ENCODE peak calls at places on chromosomes 16 and 17, in six cellular contexts. Z is pancreas, D is heart left ventricle, S is adrenal gland, L is esophagus muscularis mucosa, H is right atrium auricular region. O is an unnamed sample. For H3K4me1 and H3K36me3, the result is how much of the 10 kb centered on the place peaks cover.

GRCh38 chr16:68242926-68243858 is 2.0 kb upstream of the PLA2G15 start:
- DNase-seq in Z (no peak), H (no peak), S (no peak), L (no peak), D (peak), O (no peak)

GRCh38 chr17:79132271-79133064 is 57.8 kb downstream of the ENGASE start:
- DNase-seq in L (no peak), S (no peak), H (no peak), D (no peak), Z (no peak), O (no peak)

GRCh38 chr17:8326591-8327583 is 12.8 kb upstream of the ODF4 start:
- DNase-seq in L (no peak), S (peak), Z (peak), D (peak), H (peak), O (peak)

GRCh38 chr16:5024632-5025031 is 9.1 kb downstream of the NAGPA start:
- DNase-seq in Z (no peak), S (no peak), D (no peak), H (no peak), L (no peak), O (no peak)

GRCh38 chr17:59796785-59797205 is 89.3 kb downstream of the VMP1 start:
- DNase-seq in S (no peak), H (no peak), D (no peak), L (no peak), Z (no peak), O (peak)

GRCh38 chr16:50309527-50310307 is 43.4 kb downstream of the ADCY7 start:
- DNase-seq in H (peak), S (peak), D (no peak), Z (peak), L (no peak), O (peak)

GRCh38 chr16:85947511-85948509 is 48.8 kb downstream of the IRF8 start:
- DNase-seq in D (no peak), H (no peak), L (no peak), Z (no peak), S (no peak), O (no peak)

GRCh38 chr17:65202833-65203571 is 65.8 kb downstream of the RGS9 start:
- DNase-seq in L (no peak), Z (no peak), D (no peak), S (no peak), H (no peak), O (no peak)

GRCh38 chr16:46620265-46621005 is 744 bp downstream of the SHCBP1 start:
- DNase-seq in Z (no peak), L (no peak), H (no peak), S (no peak), D (no peak), O (peak)

GRCh38 chr17:80891096-80892018 is 100.3 kb upstream of the CHMP6 start:
- DNase-seq in H (no peak), Z (no peak), S (peak), L (no peak), D (no peak), O (peak)

GRCh38 chr16:68416057-68417046 is 32.0 kb downstream of the SMPD3 start:
- DNase-seq in S (no peak), Z (peak), L (no peak), D (no peak), H (no peak), O (no peak)

GRCh38 chr16:54031107-54031760 is 255.4 kb downstream of the IRX3 start:
- DNase-seq in D (no peak), Z (no peak), H (no peak), L (no peak), S (no peak), O (peak)

GRCh38 chr17:75832164-75832651 is 12.0 kb downstream of the UNC13D start:
- DNase-seq in D (no peak), S (no peak), L (no peak), Z (no peak), H (no peak), O (no peak)

GRCh38 chr17:13593757-13594156 is 8.0 kb downstream of the HS3ST3A1 start:
- DNase-seq in S (no peak), L (no peak), Z (no peak), D (no peak), H (no peak), O (no peak)

GRCh38 chr17:13593021-13593751 is 8.5 kb downstream of the HS3ST3A1 start:
- DNase-seq in H (no peak), L (no peak), Z (no peak), S (no peak), D (no peak), O (no peak)

GRCh38 chr17:13596241-13596941 is 5.3 kb downstream of the HS3ST3A1 start:
- DNase-seq in S (no peak), H (no peak), Z (no peak), L (no peak), D (no peak), O (no peak)

GRCh38 chr17:13594310-13594709 is 7.4 kb downstream of the HS3ST3A1 start:
- DNase-seq in Z (no peak), S (no peak), H (no peak), L (no peak), D (no peak), O (no peak)

GRCh38 chr17:13594762-13595697 is 6.7 kb downstream of the HS3ST3A1 start:
- DNase-seq in Z (peak), D (peak), S (peak), L (no peak), H (peak), O (peak)
- H3K4me1 ChIP-seq in Z (under half), D (under half), S (under half), L (under half), H (under half), O (under half)

GRCh38 chr17:5793157-5793556 is 208.8 kb upstream of the NLRP1 start:
- DNase-seq in D (no peak), L (no peak), Z (no peak), S (no peak), H (no peak), O (no peak)
- TF ChIP-seq CTCF in D (no peak), L (no peak), Z (no peak), S (no peak), H (peak), O (no peak)

GRCh38 chr16:1771072-1771863 is at the start of gene NME3:
- DNase-seq in D (peak), Z (peak), S (peak), H (peak), L (peak), O (peak)
- H3K36me3 ChIP-seq in D (under half), Z (under half), S (under half), H (under half), L (under half), O (under half)

GRCh38 chr17:9805769-9806168 is 14.4 kb upstream of the DHRS7C start:
- DNase-seq in S (no peak), Z (no peak), H (no peak), D (no peak), L (no peak), O (no peak)
- H3K4me1 ChIP-seq in S (under half), Z (under half), H (under half), D (under half), L (under half), O (under half)

GRCh38 chr17:11940904-11941303 is 56.4 kb downstream of the ZNF18 start:
- DNase-seq in L (no peak), Z (no peak), D (no peak), S (no peak), H (no peak), O (no peak)

GRCh38 chr17:11932337-11932898 is 64.9 kb downstream of the ZNF18 start:
- DNase-seq in S (no peak), D (no peak), L (peak), Z (no peak), H (no peak), O (no peak)

DNA sequence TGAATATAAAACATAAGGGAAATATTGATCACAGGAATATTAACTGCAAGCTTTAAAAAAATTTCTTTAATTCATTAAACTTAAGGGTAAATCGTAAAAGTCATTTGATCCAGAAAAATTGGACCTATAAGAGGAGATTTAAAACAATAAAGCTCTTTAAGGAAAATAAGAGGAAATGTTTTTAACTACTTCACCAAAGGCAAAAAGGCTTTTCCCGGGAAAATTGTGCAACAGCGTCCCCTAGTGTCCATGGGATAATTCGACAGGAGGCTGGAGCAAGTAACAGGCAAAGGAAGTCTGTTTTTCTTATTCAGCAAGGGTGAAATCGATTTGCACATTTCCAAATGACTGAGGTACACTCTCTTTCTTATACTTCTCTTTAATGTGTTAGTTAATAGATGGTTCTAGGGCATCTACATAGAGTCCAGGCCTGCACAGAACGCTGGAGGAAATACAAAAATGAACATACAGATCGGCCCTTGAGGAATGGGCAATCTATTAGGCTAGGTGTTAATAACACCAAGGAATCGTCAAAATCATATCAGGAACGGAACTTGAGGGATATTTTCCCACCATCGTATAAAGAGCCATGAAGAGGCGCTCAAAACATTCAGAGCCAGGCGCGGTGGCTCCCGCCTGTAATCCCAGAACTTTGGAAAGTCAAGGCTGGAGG is 61.4 kb downstream of the ZNF18 start:
- DNase-seq in H (no peak), Z (no peak), S (peak), D (peak), L (no peak), O (peak)
- TF ChIP-seq CTCF in H (peak), Z (peak), S (peak), D (peak), L (peak), O (peak)

DNA sequence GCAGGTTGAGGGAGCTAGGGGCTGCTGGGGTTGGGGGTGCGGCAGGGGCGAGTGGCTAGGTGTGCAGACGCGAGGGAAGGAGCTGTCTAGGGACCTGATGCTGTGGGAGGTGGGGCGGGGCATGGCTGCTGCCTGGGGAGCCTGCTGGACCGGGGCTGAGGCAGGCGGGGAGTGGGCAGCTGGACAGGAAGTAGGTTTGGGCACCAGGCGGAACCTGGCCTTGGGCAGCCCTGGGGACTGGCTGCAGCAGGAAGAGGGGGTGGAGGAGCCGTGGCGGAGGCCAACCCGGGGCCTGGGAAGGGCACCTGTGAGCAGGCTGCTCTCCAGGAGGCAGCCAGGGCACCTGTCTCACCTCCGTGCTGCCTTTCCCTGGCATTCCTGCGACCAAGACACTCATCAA is 5.9 kb upstream of the DNASE1L2 start:
- DNase-seq in H (no peak), Z (no peak), D (no peak), S (no peak), L (no peak), O (no peak)
- H3K36me3 ChIP-seq in H (half or more), Z (under half), D (half or more), S (half or more), L (half or more), O (under half)